ENCODE peak calls at places on chromosome 2, in five cellular contexts. N, M, A, J and V are unnamed samples.

GRCh38 chr2:122634261-122634660 is 878.8 kb downstream of the TSN start:
- DNase-seq in N (no peak), M (no peak), A (no peak), J (no peak), V (no peak)

GRCh38 chr2:223597071-223597470 is 5.1 kb downstream of the SCG2 start:
- DNase-seq in N (no peak), M (no peak), A (no peak), J (no peak), V (no peak)

GRCh38 chr2:46845542-46846453 is 69.8 kb downstream of the MCFD2 start:
- DNase-seq in N (no peak), M (no peak), A (no peak), J (no peak), V (no peak)

GRCh38 chr2:4782647-4783046 is 909.5 kb upstream of the SOX11 start:
- DNase-seq in N (no peak), M (no peak), A (no peak), J (no peak), V (no peak)

GRCh38 chr2:171798156-171798815 is 95.8 kb downstream of the SLC25A12 start:
- DNase-seq in N (peak), M (no peak), A (no peak), J (no peak), V (no peak)

GRCh38 chr2:120926463-120927165 is 190.9 kb downstream of the GLI2 start:
- DNase-seq in N (no peak), M (no peak), A (no peak), J (no peak), V (no peak)

GRCh38 chr2:182915369-182916326 is 49.2 kb upstream of the FRZB start:
- DNase-seq in N (no peak), M (no peak), A (no peak), J (no peak), V (no peak)

GRCh38 chr2:210456571-210456970 is 20.0 kb downstream of the LANCL1 start:
- DNase-seq in N (no peak), M (no peak), A (no peak), J (no peak), V (no peak)

GRCh38 chr2:217685255-217685605 is 317.6 kb downstream of the TNS1 start:
- DNase-seq in N (no peak), M (peak), A (no peak), J (no peak), V (peak)

GRCh38 chr2:72778410-72778809 is 47.4 kb downstream of the EXOC6B start:
- DNase-seq in N (no peak), M (no peak), A (no peak), J (no peak), V (no peak)

GRCh38 chr2:192546566-192546965 is 351.8 kb upstream of the TMEFF2 start:
- DNase-seq in N (no peak), M (no peak), A (no peak), J (no peak), V (no peak)

GRCh38 chr2:67528320-67528719 is 131.2 kb downstream of the ETAA1 start:
- DNase-seq in N (no peak), M (no peak), A (no peak), J (no peak), V (no peak)

GRCh38 chr2:162197095-162197825 is 45.2 kb upstream of the GCG start:
- DNase-seq in N (no peak), M (no peak), A (no peak), J (no peak), V (no peak)

GRCh38 chr2:185738679-185739472 is at the start of gene FSIP2:
- DNase-seq in N (peak), M (no peak), A (peak), J (no peak), V (peak)

GRCh38 chr2:168210216-168210897 is 37.0 kb downstream of the STK39 start:
- DNase-seq in N (no peak), M (no peak), A (no peak), J (no peak), V (no peak)

GRCh38 chr2:152924722-152925121 is 206.3 kb downstream of the ARL6IP6 start:
- DNase-seq in N (no peak), M (no peak), A (no peak), J (no peak), V (no peak)

GRCh38 chr2:221958224-221958623 is 340.6 kb downstream of the PAX3 start:
- DNase-seq in N (no peak), M (no peak), A (no peak), J (no peak), V (no peak)

GRCh38 chr2:17615728-17616351 is 75.3 kb downstream of the VSNL1 start:
- DNase-seq in N (no peak), M (no peak), A (no peak), J (no peak), V (no peak)

GRCh38 chr2:6412533-6413085 is 453.1 kb downstream of the CMPK2 start:
- DNase-seq in N (no peak), M (no peak), A (no peak), J (no peak), V (no peak)

GRCh38 chr2:236223675-236224074 is 40.5 kb downstream of the ASB18 start:
- DNase-seq in N (no peak), M (no peak), A (no peak), J (no peak), V (no peak)

GRCh38 chr2:166984797-166985196 is 96.5 kb downstream of the XIRP2 start:
- DNase-seq in N (no peak), M (no peak), A (no peak), J (no peak), V (no peak)

GRCh38 chr2:235085476-235085875 is 133.7 kb downstream of the SH3BP4 start:
- DNase-seq in N (no peak), M (no peak), A (no peak), J (no peak), V (no peak)

GRCh38 chr2:68799138-68799537 is 64.5 kb downstream of the ARHGAP25 start:
- DNase-seq in N (no peak), M (no peak), A (no peak), J (no peak), V (no peak)

GRCh38 chr2:177799531-177799930 is 273.0 kb downstream of the PDE11A start:
- DNase-seq in N (peak), M (peak), A (no peak), J (peak), V (no peak)

GRCh38 chr2:112465373-112465772 is 16.6 kb upstream of the TTL start:
- DNase-seq in N (no peak), M (no peak), A (no peak), J (no peak), V (no peak)

GRCh38 chr2:86622878-86623548 is 652 bp downstream of the RNF103 start:
- DNase-seq in N (peak), M (peak), A (peak), J (peak), V (peak)

GRCh38 chr2:155141418-155141817 is 442.9 kb downstream of the KCNJ3 start:
- DNase-seq in N (no peak), M (no peak), A (no peak), J (no peak), V (no peak)

GRCh38 chr2:177143444-177143843 is 69.2 kb upstream of the HNRNPA3 start:
- DNase-seq in N (no peak), M (no peak), A (no peak), J (no peak), V (no peak)

GRCh38 chr2:55309441-55309840 is 40.4 kb upstream of the MTIF2 start:
- DNase-seq in N (no peak), M (no peak), A (no peak), J (no peak), V (no peak)

GRCh38 chr2:232795920-232796319 is 19.6 kb upstream of the KCNJ13 start:
- DNase-seq in N (no peak), M (no peak), A (no peak), J (no peak), V (no peak)

GRCh38 chr2:218885981-218886447 is 5.4 kb downstream of the WNT10A start:
- DNase-seq in N (no peak), M (no peak), A (peak), J (no peak), V (no peak)

GRCh38 chr2:187329586-187329985 is 118.5 kb downstream of the CALCRL start:
- DNase-seq in N (no peak), M (no peak), A (no peak), J (no peak), V (no peak)

GRCh38 chr2:68266655-68267054 is 14.3 kb upstream of the PPP3R1 start:
- DNase-seq in N (no peak), M (no peak), A (no peak), J (no peak), V (no peak)

GRCh38 chr2:9699139-9699823 is 68.5 kb upstream of the YWHAQ start:
- DNase-seq in N (no peak), M (no peak), A (no peak), J (no peak), V (no peak)

GRCh38 chr2:102334471-102334870 is 21.1 kb upstream of the IL18R1 start:
- DNase-seq in N (no peak), M (no peak), A (no peak), J (no peak), V (no peak)